ENCODE peak calls at places on chromosomes 2 and 18, in five cellular contexts. B is hepatocyte; E is choroid plexus epithelial cell; T is fibroblast of the aortic adventitia; F is CD8-positive, alpha-beta T cell. Y is an unnamed sample.

GRCh38 chr18:41939326-41939725 is 15.7 kb upstream of the PIK3C3 start:
- DNase-seq in E (peak), T (peak), B (no peak), F (no peak), Y (no peak)

GRCh38 chr2:160612266-160612864 is 118.8 kb upstream of the RBMS1 start:
- DNase-seq in E (peak), T (peak), F (no peak), B (no peak), Y (no peak)

GRCh38 chr2:64750001-64750816 is 96.5 kb upstream of the SERTAD2 start:
- DNase-seq in E (peak), B (peak), T (peak), F (peak), Y (peak)

GRCh38 chr2:155844481-155844880 is 488.0 kb downstream of the NR4A2 start:
- DNase-seq in F (no peak), T (no peak), B (no peak), E (no peak), Y (no peak)

GRCh38 chr2:183495589-183496267 is 371.5 kb downstream of the NUP35 start:
- DNase-seq in T (no peak), B (no peak), E (no peak), F (no peak), Y (no peak)

GRCh38 chr2:113175101-113175628 is 1.4 kb downstream of the PSD4 start:
- DNase-seq in F (peak), B (no peak), E (no peak), T (no peak), Y (no peak)

GRCh38 chr2:108139521-108139920 is 100.2 kb upstream of the SULT1C3 start:
- DNase-seq in F (no peak), B (peak), T (peak), E (peak), Y (peak)

GRCh38 chr2:170396799-170397459 is 219.0 kb downstream of the MYO3B start:
- DNase-seq in F (no peak), B (peak), T (peak), E (peak), Y (peak)

GRCh38 chr18:59691996-59692395 is 5.2 kb downstream of the CCBE1 start:
- DNase-seq in T (no peak), F (no peak), E (peak), B (no peak), Y (no peak)

GRCh38 chr2:163943403-163944356 is 207.9 kb upstream of the FIGN start:
- DNase-seq in F (no peak), T (no peak), B (no peak), E (no peak), Y (no peak)

GRCh38 chr2:133415210-133415876 is 152.9 kb downstream of the NCKAP5 start:
- DNase-seq in F (no peak), T (peak), B (no peak), E (no peak), Y (no peak)

GRCh38 chr18:72502671-72503431 is 41.3 kb downstream of the CBLN2 start:
- DNase-seq in T (no peak), F (no peak), E (no peak), B (no peak), Y (no peak)

GRCh38 chr2:152198499-152198898 is 22.9 kb upstream of the STAM2 start:
- DNase-seq in E (no peak), F (no peak), B (no peak), T (no peak), Y (no peak)

GRCh38 chr18:48179666-48180065 is 229.5 kb downstream of the ZBTB7C start:
- DNase-seq in F (no peak), E (no peak), T (no peak), B (no peak), Y (no peak)

GRCh38 chr18:39721712-39722111 is 2156.1 kb upstream of the CELF4 start:
- DNase-seq in E (peak), B (no peak), T (no peak), F (no peak), Y (no peak)

GRCh38 chr2:71603311-71603794 is 150.0 kb downstream of the DYSF start:
- DNase-seq in E (peak), T (no peak), B (no peak), F (no peak), Y (no peak)

GRCh38 chr18:11986061-11986460 is 4.8 kb downstream of the IMPA2 start:
- DNase-seq in T (no peak), B (no peak), F (no peak), E (no peak), Y (no peak)

GRCh38 chr2:239327536-239328305 is 73.1 kb downstream of the HDAC4 start:
- DNase-seq in B (no peak), T (no peak), E (no peak), F (no peak), Y (no peak)

GRCh38 chr2:36373149-36373880 is 17.7 kb downstream of the CRIM1 start:
- DNase-seq in E (peak), F (no peak), T (peak), B (no peak), Y (peak)

GRCh38 chr2:28624798-28625701 is 126.6 kb upstream of the PPP1CB start:
- DNase-seq in E (peak), T (peak), B (peak), F (peak), Y (no peak)

GRCh38 chr2:36785179-36785795 is 88.8 kb downstream of the VIT start:
- DNase-seq in B (peak), E (peak), T (peak), F (peak), Y (peak)

GRCh38 chr2:33598472-33599174 is 476 bp downstream of the FAM98A start:
- DNase-seq in E (peak), F (peak), T (peak), B (peak), Y (peak)
- TF ChIP-seq CTCF in E (no peak), F (no peak), T (no peak), B (no peak), Y (no peak)

GRCh38 chr2:106127776-106128268 is 66.3 kb downstream of the UXS1 start:
- DNase-seq in T (no peak), B (no peak), F (no peak), E (no peak), Y (no peak)

GRCh38 chr2:106129150-106129549 is 65.0 kb downstream of the UXS1 start:
- DNase-seq in B (no peak), T (no peak), F (no peak), E (no peak), Y (no peak)

GRCh38 chr2:106129592-106129991 is 64.5 kb downstream of the UXS1 start:
- DNase-seq in T (no peak), E (no peak), B (no peak), F (no peak), Y (no peak)

GRCh38 chr2:106127282-106127771 is 66.8 kb downstream of the UXS1 start:
- DNase-seq in F (no peak), B (no peak), T (no peak), E (peak), Y (no peak)

DNA sequence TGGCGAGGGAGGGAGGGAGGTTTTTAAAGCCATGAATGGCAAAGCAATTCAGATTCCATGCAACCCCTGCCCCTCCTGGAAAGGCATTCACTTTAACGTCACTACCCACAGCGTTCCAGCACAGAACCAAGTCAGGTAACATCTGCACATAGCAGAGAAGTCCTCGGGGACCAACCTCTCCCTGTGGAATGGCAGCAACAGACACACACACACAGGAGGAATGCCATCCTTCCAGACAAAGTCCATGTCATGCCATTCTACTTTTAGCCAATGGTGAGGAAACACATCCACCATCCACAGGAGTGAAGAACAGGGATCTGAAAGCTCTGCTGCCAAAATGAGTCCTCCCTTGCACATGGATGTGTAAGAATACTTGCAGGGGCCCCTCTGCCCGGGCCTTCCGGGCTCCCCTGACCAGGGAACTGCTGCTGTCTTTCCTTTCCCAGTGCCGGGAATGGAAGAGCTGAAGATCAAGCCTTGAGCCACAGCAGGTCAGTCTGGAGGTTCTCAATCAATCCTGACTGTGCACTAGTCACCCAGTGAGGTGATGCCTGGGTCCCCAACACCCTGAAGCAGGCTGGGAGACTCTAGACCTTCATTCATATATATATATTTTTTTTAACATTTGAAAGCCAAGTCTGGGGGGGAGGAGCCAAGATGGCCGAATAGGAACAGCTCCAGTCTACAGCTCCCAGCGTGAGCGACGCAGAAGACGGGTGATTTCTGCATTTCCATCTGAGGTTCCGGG is 63.7 kb downstream of the UXS1 start:
- DNase-seq in T (no peak), F (no peak), B (no peak), E (no peak), Y (no peak)
- H3K4me3 ChIP-seq in T (no peak), F (no peak), B (no peak), E (no peak), Y (peak)

GRCh38 chr2:221635949-221636348 is 63.8 kb upstream of the EPHA4 start:
- DNase-seq in T (no peak), F (no peak), E (no peak), B (peak), Y (peak)
- TF ChIP-seq CTCF in T (no peak), F (no peak), E (no peak), B (no peak), Y (no peak)

DNA sequence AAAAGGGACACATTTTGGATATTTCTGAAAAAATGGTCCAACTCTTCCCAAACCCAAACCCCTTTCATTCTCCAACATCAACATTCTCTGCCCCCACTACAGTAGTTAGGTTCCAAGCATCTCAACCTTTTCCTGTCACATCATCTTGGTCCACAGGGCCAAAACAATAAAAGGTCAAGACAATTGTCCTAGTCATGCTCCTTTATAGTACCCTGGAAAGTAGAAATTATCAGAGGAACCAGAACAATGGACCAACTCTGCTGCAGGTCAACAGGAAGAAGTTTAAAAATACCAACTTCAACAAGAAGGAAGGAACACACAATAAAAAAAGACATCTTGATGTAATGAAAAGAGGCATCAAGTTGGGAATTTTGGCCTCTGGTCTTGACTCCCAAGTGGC is 36.1 kb downstream of the CLASP1 start:
- DNase-seq in B (no peak), E (no peak), F (no peak), T (no peak), Y (no peak)
- H3K4me3 ChIP-seq in B (no peak), E (no peak), F (no peak), T (no peak), Y (no peak)

DNA sequence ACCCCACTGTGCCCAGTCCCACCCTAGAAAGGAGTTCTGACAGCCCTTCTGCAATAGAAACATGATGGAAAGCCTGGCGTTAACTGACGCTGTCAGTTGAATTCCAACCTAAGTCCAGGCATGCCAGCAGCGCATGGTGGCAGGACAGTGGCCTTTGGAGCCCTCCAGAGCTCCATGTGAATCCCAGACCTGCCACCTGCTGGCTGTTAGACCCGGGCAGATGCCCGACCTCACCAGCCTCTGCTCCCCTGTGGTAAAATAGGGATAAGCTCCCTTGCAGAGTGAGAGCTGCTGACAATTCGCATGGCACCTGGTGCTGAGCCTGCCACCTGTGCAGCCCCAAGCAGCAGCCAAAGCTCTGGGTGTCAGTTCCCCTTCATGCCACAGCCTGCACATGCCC is 138.6 kb downstream of the LOXHD1 start:
- DNase-seq in F (no peak), T (no peak), E (no peak), B (no peak), Y (peak)
- TF ChIP-seq CTCF in F (no peak), T (peak), E (no peak), B (no peak), Y (peak)

DNA sequence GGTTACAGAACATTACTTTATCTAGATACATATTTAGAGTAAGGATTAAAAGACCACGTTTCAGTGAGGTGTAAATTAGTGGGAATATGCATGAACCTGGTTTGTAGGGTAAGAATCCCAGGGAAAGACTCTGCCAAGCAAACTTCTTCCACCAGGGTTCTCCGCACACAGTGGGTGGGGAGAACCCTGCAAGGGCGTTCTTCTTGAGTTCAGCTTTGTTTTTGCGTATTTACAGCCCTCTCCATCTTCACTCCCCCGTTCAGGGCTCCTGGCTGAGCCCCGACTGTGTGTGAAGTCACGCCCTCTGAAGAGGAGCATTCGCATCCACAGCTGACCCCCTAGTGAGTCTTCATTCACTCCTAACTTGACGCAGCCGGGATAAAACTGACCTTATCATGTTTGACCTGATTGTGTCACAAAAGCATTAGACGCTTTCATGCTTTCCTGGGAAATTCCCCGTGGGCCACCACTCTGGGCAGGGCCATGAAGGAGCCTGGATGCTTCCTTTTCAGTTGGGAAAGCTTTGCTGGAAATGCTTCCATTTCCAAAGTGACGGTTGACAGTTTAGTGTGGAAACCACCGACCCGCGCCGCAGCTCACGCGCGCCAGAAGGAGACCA is 1.0 kb downstream of the ALKAL2 start:
- DNase-seq in T (no peak), B (peak), E (peak), F (no peak), Y (no peak)
- H3K4me3 ChIP-seq in T (no peak), B (peak), E (peak), F (no peak), Y (no peak)

GRCh38 chr18:75005622-75006021 is 203.3 kb downstream of the PTGR3 start:
- DNase-seq in T (peak), E (peak), F (no peak), B (no peak), Y (no peak)
- TF ChIP-seq CTCF in T (no peak), E (no peak), F (no peak), B (no peak), Y (no peak)

GRCh38 chr2:216739035-216739434 is 43.7 kb upstream of the IGFBP5 start:
- DNase-seq in F (no peak), E (no peak), T (no peak), B (no peak), Y (no peak)
- H3K4me3 ChIP-seq in F (no peak), E (no peak), T (no peak), B (no peak), Y (no peak)

GRCh38 chr18:23689031-23689615 is at the start of gene LAMA3:
- DNase-seq in T (peak), B (peak), E (peak), F (peak), Y (peak)
- TF ChIP-seq CTCF in T (peak), B (peak), E (no peak), F (no peak), Y (peak)